ENCODE peak calls at places on chromosomes 6 and 20, in ten cellular contexts. One of them, this sample, is unnamed.

GRCh38 chr6:169738204-169738971 is 13.0 kb downstream of the DYNLT2 start:
- DNase-seq in OCI-LY7: no peak
- DNase-seq in fibroblast of the aortic adventitia: peak
- DNase-seq in ovary: no peak
- DNase-seq in fibroblast of lung: no peak
- DNase-seq in heart left ventricle: no peak
- DNase-seq in HL-60: no peak
- DNase-seq in lower lobe of right lung: no peak
- DNase-seq in omental fat pad: no peak
- DNase-seq in Caco-2: no peak
- DNase-seq in this sample: no peak

GRCh38 chr20:51802170-51802745 is at the start of gene SALL4:
- DNase-seq in lower lobe of right lung: no peak
- DNase-seq in heart left ventricle: no peak
- DNase-seq in Caco-2: peak
- DNase-seq in HL-60: no peak
- DNase-seq in ovary: no peak
- DNase-seq in fibroblast of the aortic adventitia: peak
- DNase-seq in omental fat pad: no peak
- DNase-seq in fibroblast of lung: peak
- DNase-seq in OCI-LY7: no peak
- DNase-seq in this sample: no peak

GRCh38 chr20:37288091-37288490 is 1.4 kb upstream of the MANBAL start:
- DNase-seq in heart left ventricle: no peak
- DNase-seq in fibroblast of the aortic adventitia: peak
- DNase-seq in lower lobe of right lung: peak
- DNase-seq in HL-60: peak
- DNase-seq in Caco-2: no peak
- DNase-seq in OCI-LY7: no peak
- DNase-seq in fibroblast of lung: no peak
- DNase-seq in ovary: no peak
- DNase-seq in omental fat pad: no peak
- DNase-seq in this sample: no peak

GRCh38 chr6:37538107-37538506 is 38.4 kb upstream of the CCDC167 start:
- DNase-seq in ovary: no peak
- DNase-seq in fibroblast of lung: no peak
- DNase-seq in HL-60: peak
- DNase-seq in OCI-LY7: no peak
- DNase-seq in Caco-2: peak
- DNase-seq in fibroblast of the aortic adventitia: no peak
- DNase-seq in omental fat pad: no peak
- DNase-seq in lower lobe of right lung: no peak
- DNase-seq in heart left ventricle: no peak
- DNase-seq in this sample: no peak

GRCh38 chr20:52192296-52193007 is 873 bp upstream of the ZFP64 start:
- DNase-seq in OCI-LY7: peak
- DNase-seq in fibroblast of lung: no peak
- DNase-seq in heart left ventricle: no peak
- DNase-seq in fibroblast of the aortic adventitia: peak
- DNase-seq in omental fat pad: no peak
- DNase-seq in ovary: peak
- DNase-seq in lower lobe of right lung: peak
- DNase-seq in HL-60: peak
- DNase-seq in Caco-2: peak
- DNase-seq in this sample: no peak

GRCh38 chr6:12394170-12394569 is 104.0 kb downstream of the EDN1 start:
- DNase-seq in heart left ventricle: no peak
- DNase-seq in fibroblast of the aortic adventitia: no peak
- DNase-seq in omental fat pad: no peak
- DNase-seq in lower lobe of right lung: no peak
- DNase-seq in HL-60: no peak
- DNase-seq in Caco-2: no peak
- DNase-seq in ovary: no peak
- DNase-seq in OCI-LY7: no peak
- DNase-seq in fibroblast of lung: no peak
- DNase-seq in this sample: no peak

GRCh38 chr6:1809359-1809988 is 199.8 kb downstream of the FOXC1 start:
- DNase-seq in fibroblast of lung: no peak
- DNase-seq in OCI-LY7: no peak
- DNase-seq in heart left ventricle: no peak
- DNase-seq in ovary: no peak
- DNase-seq in Caco-2: no peak
- DNase-seq in HL-60: no peak
- DNase-seq in fibroblast of the aortic adventitia: no peak
- DNase-seq in lower lobe of right lung: no peak
- DNase-seq in omental fat pad: no peak
- DNase-seq in this sample: no peak

GRCh38 chr6:26032387-26033131 is 54.7 kb upstream of the HFE start:
- DNase-seq in fibroblast of lung: peak
- DNase-seq in heart left ventricle: no peak
- DNase-seq in Caco-2: no peak
- DNase-seq in lower lobe of right lung: no peak
- DNase-seq in fibroblast of the aortic adventitia: peak
- DNase-seq in ovary: no peak
- DNase-seq in OCI-LY7: peak
- DNase-seq in omental fat pad: no peak
- DNase-seq in HL-60: peak
- DNase-seq in this sample: no peak

GRCh38 chr20:32437391-32438074 is 79.4 kb downstream of the ASXL1 start:
- DNase-seq in ovary: no peak
- DNase-seq in OCI-LY7: peak
- DNase-seq in fibroblast of the aortic adventitia: no peak
- DNase-seq in omental fat pad: no peak
- DNase-seq in HL-60: no peak
- DNase-seq in heart left ventricle: no peak
- DNase-seq in Caco-2: peak
- DNase-seq in fibroblast of lung: no peak
- DNase-seq in lower lobe of right lung: no peak
- DNase-seq in this sample: no peak

GRCh38 chr20:32438331-32438858 is 80.3 kb downstream of the ASXL1 start:
- DNase-seq in fibroblast of lung: no peak
- DNase-seq in fibroblast of the aortic adventitia: no peak
- DNase-seq in ovary: no peak
- DNase-seq in lower lobe of right lung: no peak
- DNase-seq in omental fat pad: no peak
- DNase-seq in Caco-2: peak
- DNase-seq in HL-60: no peak
- DNase-seq in OCI-LY7: no peak
- DNase-seq in heart left ventricle: no peak
- DNase-seq in this sample: no peak

GRCh38 chr20:32440069-32440757 is 82.1 kb downstream of the ASXL1 start:
- DNase-seq in OCI-LY7: no peak
- DNase-seq in fibroblast of the aortic adventitia: no peak
- DNase-seq in ovary: peak
- DNase-seq in Caco-2: peak
- DNase-seq in omental fat pad: no peak
- DNase-seq in lower lobe of right lung: no peak
- DNase-seq in fibroblast of lung: no peak
- DNase-seq in HL-60: no peak
- DNase-seq in heart left ventricle: no peak
- DNase-seq in this sample: no peak

GRCh38 chr20:32440758-32441078 is 82.6 kb downstream of the ASXL1 start:
- DNase-seq in ovary: peak
- DNase-seq in HL-60: no peak
- DNase-seq in fibroblast of lung: no peak
- DNase-seq in fibroblast of the aortic adventitia: no peak
- DNase-seq in OCI-LY7: no peak
- DNase-seq in Caco-2: peak
- DNase-seq in omental fat pad: no peak
- DNase-seq in heart left ventricle: no peak
- DNase-seq in lower lobe of right lung: no peak
- DNase-seq in this sample: no peak

GRCh38 chr20:32439132-32439829 is 81.2 kb downstream of the ASXL1 start:
- DNase-seq in fibroblast of the aortic adventitia: peak
- DNase-seq in omental fat pad: no peak
- DNase-seq in fibroblast of lung: peak
- DNase-seq in HL-60: no peak
- DNase-seq in OCI-LY7: no peak
- DNase-seq in Caco-2: peak
- DNase-seq in lower lobe of right lung: no peak
- DNase-seq in ovary: peak
- DNase-seq in heart left ventricle: no peak
- DNase-seq in this sample: no peak
- TF ChIP-seq CTCF in fibroblast of the aortic adventitia: peak
- TF ChIP-seq CTCF in omental fat pad: no peak
- TF ChIP-seq CTCF in fibroblast of lung: no peak
- TF ChIP-seq CTCF in HL-60: no peak
- TF ChIP-seq CTCF in OCI-LY7: no peak
- TF ChIP-seq CTCF in Caco-2: no peak
- TF ChIP-seq CTCF in lower lobe of right lung: no peak
- TF ChIP-seq CTCF in ovary: no peak
- TF ChIP-seq CTCF in heart left ventricle: no peak
- TF ChIP-seq CTCF in this sample: no peak

GRCh38 chr6:148608211-148608951 is 138.4 kb upstream of the UST start:
- DNase-seq in lower lobe of right lung: no peak
- DNase-seq in omental fat pad: no peak
- DNase-seq in ovary: no peak
- DNase-seq in HL-60: no peak
- DNase-seq in heart left ventricle: no peak
- DNase-seq in fibroblast of the aortic adventitia: peak
- DNase-seq in Caco-2: no peak
- DNase-seq in OCI-LY7: peak
- DNase-seq in fibroblast of lung: no peak
- DNase-seq in this sample: no peak

GRCh38 chr6:148617522-148617921 is 129.3 kb upstream of the UST start:
- DNase-seq in fibroblast of lung: peak
- DNase-seq in heart left ventricle: no peak
- DNase-seq in lower lobe of right lung: no peak
- DNase-seq in HL-60: no peak
- DNase-seq in fibroblast of the aortic adventitia: no peak
- DNase-seq in Caco-2: no peak
- DNase-seq in ovary: no peak
- DNase-seq in OCI-LY7: no peak
- DNase-seq in omental fat pad: no peak
- DNase-seq in this sample: no peak

GRCh38 chr6:148616811-148617210 is 130.0 kb upstream of the UST start:
- DNase-seq in ovary: no peak
- DNase-seq in fibroblast of lung: no peak
- DNase-seq in HL-60: no peak
- DNase-seq in omental fat pad: no peak
- DNase-seq in OCI-LY7: no peak
- DNase-seq in Caco-2: no peak
- DNase-seq in lower lobe of right lung: no peak
- DNase-seq in heart left ventricle: no peak
- DNase-seq in fibroblast of the aortic adventitia: no peak
- DNase-seq in this sample: no peak

GRCh38 chr6:148611213-148611612 is 135.6 kb upstream of the UST start:
- DNase-seq in Caco-2: no peak
- DNase-seq in OCI-LY7: no peak
- DNase-seq in ovary: peak
- DNase-seq in HL-60: no peak
- DNase-seq in heart left ventricle: no peak
- DNase-seq in omental fat pad: no peak
- DNase-seq in fibroblast of the aortic adventitia: peak
- DNase-seq in fibroblast of lung: peak
- DNase-seq in lower lobe of right lung: no peak
- DNase-seq in this sample: no peak

DNA sequence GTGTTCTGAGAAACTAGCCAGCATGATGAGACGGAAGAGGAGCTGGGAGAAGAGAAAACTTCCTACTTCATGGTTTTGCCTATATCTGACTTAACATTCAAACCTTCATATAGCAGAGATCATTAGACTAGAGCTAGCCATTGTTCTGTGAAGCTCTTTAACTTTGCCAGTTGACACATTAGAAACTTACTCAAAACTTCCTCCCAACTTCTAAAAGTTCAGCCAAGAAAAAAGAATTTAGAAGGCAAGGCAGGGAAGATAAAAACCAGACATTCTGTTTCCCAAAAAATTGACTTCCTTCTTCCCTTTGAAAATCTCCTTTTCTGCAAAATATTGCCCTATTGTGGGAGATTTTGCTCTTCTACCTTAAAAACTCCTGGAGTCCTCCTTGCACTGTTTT is 134.8 kb upstream of the UST start:
- DNase-seq in OCI-LY7: no peak
- DNase-seq in lower lobe of right lung: no peak
- DNase-seq in Caco-2: no peak
- DNase-seq in heart left ventricle: no peak
- DNase-seq in HL-60: no peak
- DNase-seq in fibroblast of the aortic adventitia: peak
- DNase-seq in fibroblast of lung: no peak
- DNase-seq in omental fat pad: no peak
- DNase-seq in ovary: no peak
- DNase-seq in this sample: no peak
- TF ChIP-seq CTCF in OCI-LY7: no peak
- TF ChIP-seq CTCF in lower lobe of right lung: no peak
- TF ChIP-seq CTCF in Caco-2: no peak
- TF ChIP-seq CTCF in heart left ventricle: no peak
- TF ChIP-seq CTCF in HL-60: no peak
- TF ChIP-seq CTCF in fibroblast of the aortic adventitia: no peak
- TF ChIP-seq CTCF in fibroblast of lung: no peak
- TF ChIP-seq CTCF in omental fat pad: no peak
- TF ChIP-seq CTCF in ovary: no peak
- TF ChIP-seq CTCF in this sample: no peak

GRCh38 chr20:20946122-20946759 is 159.9 kb downstream of the LINC00237 start:
- DNase-seq in omental fat pad: no peak
- DNase-seq in fibroblast of the aortic adventitia: no peak
- DNase-seq in Caco-2: no peak
- DNase-seq in lower lobe of right lung: no peak
- DNase-seq in HL-60: no peak
- DNase-seq in ovary: no peak
- DNase-seq in OCI-LY7: no peak
- DNase-seq in heart left ventricle: no peak
- DNase-seq in fibroblast of lung: peak
- DNase-seq in this sample: no peak

GRCh38 chr20:20953738-20954657 is 152.2 kb downstream of the LINC00237 start:
- DNase-seq in ovary: no peak
- DNase-seq in fibroblast of lung: no peak
- DNase-seq in omental fat pad: no peak
- DNase-seq in Caco-2: no peak
- DNase-seq in fibroblast of the aortic adventitia: no peak
- DNase-seq in OCI-LY7: no peak
- DNase-seq in lower lobe of right lung: no peak
- DNase-seq in heart left ventricle: no peak
- DNase-seq in HL-60: no peak
- DNase-seq in this sample: no peak

GRCh38 chr20:20956586-20956985 is 149.6 kb downstream of the LINC00237 start:
- DNase-seq in OCI-LY7: no peak
- DNase-seq in lower lobe of right lung: no peak
- DNase-seq in omental fat pad: no peak
- DNase-seq in HL-60: no peak
- DNase-seq in fibroblast of lung: no peak
- DNase-seq in Caco-2: no peak
- DNase-seq in ovary: no peak
- DNase-seq in heart left ventricle: no peak
- DNase-seq in fibroblast of the aortic adventitia: no peak
- DNase-seq in this sample: no peak

GRCh38 chr20:20955837-20956236 is 150.3 kb downstream of the LINC00237 start:
- DNase-seq in HL-60: no peak
- DNase-seq in fibroblast of the aortic adventitia: no peak
- DNase-seq in heart left ventricle: no peak
- DNase-seq in fibroblast of lung: no peak
- DNase-seq in lower lobe of right lung: no peak
- DNase-seq in Caco-2: no peak
- DNase-seq in OCI-LY7: no peak
- DNase-seq in ovary: no peak
- DNase-seq in omental fat pad: no peak
- DNase-seq in this sample: no peak

DNA sequence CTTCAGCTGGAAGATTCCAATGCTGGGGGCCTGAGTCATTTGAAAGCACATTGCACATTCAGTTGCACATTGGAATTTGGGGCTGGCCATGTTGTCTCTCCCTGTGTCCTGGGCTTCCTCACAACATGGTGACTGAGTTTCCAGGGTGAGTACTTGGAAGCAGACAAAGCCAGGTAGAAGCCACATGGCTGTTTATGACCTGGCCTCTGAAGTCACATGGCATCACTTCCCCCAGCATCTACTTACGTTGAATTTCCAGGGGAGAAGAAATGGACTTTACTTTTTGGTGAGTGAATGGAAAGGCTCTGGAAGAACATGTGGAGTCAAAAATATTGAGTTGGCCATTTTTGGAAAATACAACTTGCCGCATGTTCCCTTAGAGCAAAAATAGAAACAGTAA is 155.5 kb downstream of the LINC00237 start:
- DNase-seq in omental fat pad: no peak
- DNase-seq in heart left ventricle: no peak
- DNase-seq in ovary: no peak
- DNase-seq in fibroblast of the aortic adventitia: no peak
- DNase-seq in lower lobe of right lung: no peak
- DNase-seq in OCI-LY7: no peak
- DNase-seq in fibroblast of lung: no peak
- DNase-seq in HL-60: no peak
- DNase-seq in Caco-2: no peak
- DNase-seq in this sample: no peak
- TF ChIP-seq CTCF in omental fat pad: no peak
- TF ChIP-seq CTCF in heart left ventricle: no peak
- TF ChIP-seq CTCF in ovary: no peak
- TF ChIP-seq CTCF in fibroblast of the aortic adventitia: no peak
- TF ChIP-seq CTCF in lower lobe of right lung: no peak
- TF ChIP-seq CTCF in OCI-LY7: no peak
- TF ChIP-seq CTCF in fibroblast of lung: no peak
- TF ChIP-seq CTCF in HL-60: no peak
- TF ChIP-seq CTCF in Caco-2: no peak
- TF ChIP-seq CTCF in this sample: no peak

DNA sequence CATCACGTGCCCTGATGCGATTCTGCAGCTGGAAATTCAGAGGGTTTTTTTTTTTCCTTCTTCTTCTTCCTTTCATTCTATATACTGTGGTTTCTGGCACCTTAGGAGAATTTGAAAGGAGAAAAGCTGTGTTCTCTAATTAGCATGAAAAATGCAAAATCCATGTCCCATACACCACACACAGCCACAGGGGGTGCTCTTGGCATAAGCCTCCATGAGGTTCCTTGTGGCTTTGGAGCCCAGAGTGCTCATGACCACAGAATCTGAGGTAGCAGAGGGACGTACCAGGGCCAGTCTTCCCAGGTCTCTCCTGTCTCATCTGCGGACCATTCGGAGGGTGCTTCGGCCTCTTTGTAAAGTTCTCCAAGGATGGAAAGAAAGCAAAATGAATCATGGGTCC is 258.4 kb upstream of the CDH4 start:
- DNase-seq in ovary: no peak
- DNase-seq in Caco-2: no peak
- DNase-seq in fibroblast of the aortic adventitia: no peak
- DNase-seq in HL-60: no peak
- DNase-seq in omental fat pad: no peak
- DNase-seq in lower lobe of right lung: no peak
- DNase-seq in OCI-LY7: no peak
- DNase-seq in fibroblast of lung: no peak
- DNase-seq in heart left ventricle: no peak
- DNase-seq in this sample: no peak
- TF ChIP-seq CTCF in ovary: no peak
- TF ChIP-seq CTCF in Caco-2: peak
- TF ChIP-seq CTCF in fibroblast of the aortic adventitia: no peak
- TF ChIP-seq CTCF in HL-60: no peak
- TF ChIP-seq CTCF in omental fat pad: no peak
- TF ChIP-seq CTCF in lower lobe of right lung: no peak
- TF ChIP-seq CTCF in OCI-LY7: peak
- TF ChIP-seq CTCF in fibroblast of lung: peak
- TF ChIP-seq CTCF in heart left ventricle: no peak
- TF ChIP-seq CTCF in this sample: no peak

This sample was measured in GM06990.